ENCODE peak calls at places on chromosomes 12 and 14, in eight cellular contexts. One of them, this sample, is unnamed.

GRCh38 chr12:39619660-39620433 is at the start of gene ABCD2:
- DNase-seq in OCI-LY7: peak; percentile 87
- DNase-seq in GM13977: peak; percentile 61
- DNase-seq in upper lobe of right lung: peak; percentile 64
- DNase-seq in sigmoid colon: peak; percentile 87
- DNase-seq in uterus: peak; percentile 84
- DNase-seq in lower leg skin: peak; percentile 90
- DNase-seq in pancreas: peak; percentile 5
- DNase-seq in this sample: peak; percentile 62

GRCh38 chr12:127230843-127231260 is 1036.1 kb upstream of the TMEM132C start:
- DNase-seq in OCI-LY7: no peak
- DNase-seq in uterus: no peak
- DNase-seq in pancreas: no peak
- DNase-seq in lower leg skin: no peak
- DNase-seq in sigmoid colon: no peak
- DNase-seq in upper lobe of right lung: no peak
- DNase-seq in GM13977: no peak
- DNase-seq in this sample: no peak

GRCh38 chr12:91094036-91094660 is 17.1 kb downstream of the LUM start:
- DNase-seq in upper lobe of right lung: no peak
- DNase-seq in GM13977: no peak
- DNase-seq in OCI-LY7: no peak
- DNase-seq in pancreas: no peak
- DNase-seq in lower leg skin: no peak
- DNase-seq in sigmoid colon: no peak
- DNase-seq in uterus: no peak
- DNase-seq in this sample: no peak

GRCh38 chr12:109557809-109558208 is 15.5 kb downstream of the MMAB start:
- DNase-seq in OCI-LY7: no peak
- DNase-seq in lower leg skin: no peak
- DNase-seq in upper lobe of right lung: no peak
- DNase-seq in uterus: no peak
- DNase-seq in sigmoid colon: no peak
- DNase-seq in GM13977: no peak
- DNase-seq in pancreas: no peak
- DNase-seq in this sample: no peak

GRCh38 chr14:100239200-100239839 is 376 bp downstream of the YY1 start:
- DNase-seq in OCI-LY7: no peak
- DNase-seq in upper lobe of right lung: peak; percentile 73
- DNase-seq in pancreas: peak; percentile 44
- DNase-seq in uterus: peak; percentile 34
- DNase-seq in lower leg skin: peak; percentile 89
- DNase-seq in GM13977: no peak
- DNase-seq in sigmoid colon: peak; percentile 74
- DNase-seq in this sample: no peak

GRCh38 chr14:55160989-55161388 is 30.4 kb downstream of the DLGAP5 start:
- DNase-seq in upper lobe of right lung: no peak
- DNase-seq in lower leg skin: no peak
- DNase-seq in uterus: no peak
- DNase-seq in GM13977: peak; percentile 40
- DNase-seq in OCI-LY7: peak; percentile 34
- DNase-seq in pancreas: no peak
- DNase-seq in sigmoid colon: no peak
- DNase-seq in this sample: peak; percentile 22

GRCh38 chr14:57259672-57260071 is 9.0 kb downstream of the EXOC5 start:
- DNase-seq in pancreas: no peak
- DNase-seq in OCI-LY7: no peak
- DNase-seq in upper lobe of right lung: no peak
- DNase-seq in uterus: no peak
- DNase-seq in sigmoid colon: no peak
- DNase-seq in lower leg skin: no peak
- DNase-seq in GM13977: no peak
- DNase-seq in this sample: no peak

GRCh38 chr12:102593128-102593527 is 112.8 kb upstream of the IGF1 start:
- DNase-seq in uterus: no peak
- DNase-seq in lower leg skin: no peak
- DNase-seq in upper lobe of right lung: no peak
- DNase-seq in sigmoid colon: no peak
- DNase-seq in GM13977: no peak
- DNase-seq in pancreas: no peak
- DNase-seq in OCI-LY7: no peak
- DNase-seq in this sample: no peak

GRCh38 chr14:99579903-99580570 is 24.0 kb downstream of the CCDC85C start:
- DNase-seq in pancreas: peak; percentile 35
- DNase-seq in OCI-LY7: peak; percentile 17
- DNase-seq in lower leg skin: no peak
- DNase-seq in sigmoid colon: no peak
- DNase-seq in upper lobe of right lung: peak; percentile 83
- DNase-seq in GM13977: no peak
- DNase-seq in uterus: no peak
- DNase-seq in this sample: no peak

GRCh38 chr12:14833952-14834351 is 9.4 kb downstream of the ART4 start:
- DNase-seq in uterus: no peak
- DNase-seq in lower leg skin: no peak
- DNase-seq in OCI-LY7: no peak
- DNase-seq in sigmoid colon: no peak
- DNase-seq in pancreas: no peak
- DNase-seq in upper lobe of right lung: no peak
- DNase-seq in GM13977: no peak
- DNase-seq in this sample: no peak

GRCh38 chr12:124231980-124232653 is 62.8 kb upstream of the RFLNA start:
- DNase-seq in upper lobe of right lung: peak; percentile 77
- DNase-seq in uterus: no peak
- DNase-seq in sigmoid colon: no peak
- DNase-seq in OCI-LY7: no peak
- DNase-seq in lower leg skin: no peak
- DNase-seq in pancreas: no peak
- DNase-seq in GM13977: no peak
- DNase-seq in this sample: no peak

GRCh38 chr12:46453428-46453827 is 80.9 kb upstream of the SLC38A2 start:
- DNase-seq in OCI-LY7: no peak
- DNase-seq in uterus: no peak
- DNase-seq in upper lobe of right lung: no peak
- DNase-seq in sigmoid colon: no peak
- DNase-seq in lower leg skin: no peak
- DNase-seq in GM13977: no peak
- DNase-seq in pancreas: no peak
- DNase-seq in this sample: no peak

GRCh38 chr14:105889666-105890473 is 363.5 kb downstream of the TMEM121 start:
- DNase-seq in upper lobe of right lung: peak; percentile 57
- DNase-seq in OCI-LY7: no peak
- DNase-seq in GM13977: no peak
- DNase-seq in pancreas: no peak
- DNase-seq in uterus: peak; percentile 4
- DNase-seq in lower leg skin: peak; percentile 82
- DNase-seq in sigmoid colon: peak; percentile 48
- DNase-seq in this sample: no peak

GRCh38 chr14:22226381-22226780 is 362.6 kb downstream of the DAD1 start:
- DNase-seq in sigmoid colon: no peak
- DNase-seq in upper lobe of right lung: no peak
- DNase-seq in pancreas: no peak
- DNase-seq in uterus: no peak
- DNase-seq in GM13977: no peak
- DNase-seq in OCI-LY7: peak; percentile 27
- DNase-seq in lower leg skin: no peak
- DNase-seq in this sample: peak; percentile 10

GRCh38 chr14:67762051-67762450 is 54.3 kb downstream of the ZFYVE26 start:
- DNase-seq in OCI-LY7: no peak
- DNase-seq in uterus: no peak
- DNase-seq in lower leg skin: no peak
- DNase-seq in GM13977: no peak
- DNase-seq in pancreas: no peak
- DNase-seq in upper lobe of right lung: no peak
- DNase-seq in sigmoid colon: no peak
- DNase-seq in this sample: no peak

GRCh38 chr14:33782923-33783322 is 168.0 kb downstream of the EGLN3 start:
- DNase-seq in upper lobe of right lung: no peak
- DNase-seq in OCI-LY7: no peak
- DNase-seq in uterus: no peak
- DNase-seq in GM13977: no peak
- DNase-seq in sigmoid colon: no peak
- DNase-seq in pancreas: no peak
- DNase-seq in lower leg skin: no peak
- DNase-seq in this sample: no peak

GRCh38 chr14:47269788-47270492 is 405.5 kb downstream of the MDGA2 start:
- DNase-seq in OCI-LY7: no peak
- DNase-seq in lower leg skin: no peak
- DNase-seq in uterus: no peak
- DNase-seq in GM13977: no peak
- DNase-seq in upper lobe of right lung: no peak
- DNase-seq in pancreas: no peak
- DNase-seq in sigmoid colon: no peak
- DNase-seq in this sample: no peak

GRCh38 chr12:90366286-90366685 is 588.7 kb downstream of the CCER1 start:
- DNase-seq in lower leg skin: no peak
- DNase-seq in upper lobe of right lung: no peak
- DNase-seq in pancreas: no peak
- DNase-seq in sigmoid colon: no peak
- DNase-seq in uterus: no peak
- DNase-seq in OCI-LY7: no peak
- DNase-seq in GM13977: no peak
- DNase-seq in this sample: no peak

GRCh38 chr14:35809597-35809996 is 502 bp upstream of the RALGAPA1 start:
- DNase-seq in upper lobe of right lung: no peak
- DNase-seq in GM13977: no peak
- DNase-seq in OCI-LY7: no peak
- DNase-seq in pancreas: no peak
- DNase-seq in sigmoid colon: no peak
- DNase-seq in lower leg skin: no peak
- DNase-seq in uterus: no peak
- DNase-seq in this sample: no peak

GRCh38 chr12:11829764-11830194 is 180.3 kb downstream of the ETV6 start:
- DNase-seq in upper lobe of right lung: no peak
- DNase-seq in OCI-LY7: no peak
- DNase-seq in sigmoid colon: no peak
- DNase-seq in GM13977: no peak
- DNase-seq in pancreas: no peak
- DNase-seq in uterus: no peak
- DNase-seq in lower leg skin: no peak
- DNase-seq in this sample: no peak

GRCh38 chr12:68106160-68106559 is 53.4 kb downstream of the IFNG start:
- DNase-seq in uterus: no peak
- DNase-seq in lower leg skin: no peak
- DNase-seq in sigmoid colon: no peak
- DNase-seq in OCI-LY7: no peak
- DNase-seq in GM13977: no peak
- DNase-seq in pancreas: no peak
- DNase-seq in upper lobe of right lung: no peak
- DNase-seq in this sample: no peak

DNA sequence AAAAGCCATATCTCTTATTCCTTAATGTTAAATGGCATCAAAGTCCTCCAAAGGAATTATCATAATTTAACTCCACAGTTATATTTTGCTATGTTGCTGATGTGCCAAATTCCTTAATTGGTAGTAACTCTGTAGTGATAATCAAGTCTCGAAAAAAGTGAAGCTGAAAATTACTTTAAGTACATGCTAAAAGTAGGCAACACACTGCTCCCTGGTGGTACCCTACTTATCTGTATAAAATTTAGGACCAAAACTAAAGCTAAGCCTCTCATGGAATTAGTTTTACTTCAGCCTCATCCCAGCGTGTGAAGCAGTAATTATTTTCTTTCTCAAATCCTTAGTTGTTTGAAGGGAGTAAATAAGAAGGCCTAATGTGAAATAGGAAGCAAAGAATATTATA is 132.8 kb downstream of the TTLL5 start:
- DNase-seq in lower leg skin: no peak
- DNase-seq in uterus: no peak
- DNase-seq in upper lobe of right lung: no peak
- DNase-seq in pancreas: no peak
- DNase-seq in GM13977: no peak
- DNase-seq in sigmoid colon: no peak
- DNase-seq in OCI-LY7: no peak
- DNase-seq in this sample: no peak
- TF ChIP-seq CTCF in lower leg skin: no peak
- TF ChIP-seq CTCF in uterus: peak; percentile 30
- TF ChIP-seq CTCF in upper lobe of right lung: no peak
- TF ChIP-seq CTCF in pancreas: no peak
- TF ChIP-seq CTCF in GM13977: no peak
- TF ChIP-seq CTCF in sigmoid colon: no peak
- TF ChIP-seq CTCF in OCI-LY7: peak; percentile 14
- TF ChIP-seq CTCF in this sample: no peak

GRCh38 chr12:125455556-125455955 is 390.3 kb downstream of the AACS start:
- DNase-seq in OCI-LY7: peak; percentile 13
- DNase-seq in sigmoid colon: no peak
- DNase-seq in upper lobe of right lung: no peak
- DNase-seq in GM13977: no peak
- DNase-seq in uterus: no peak
- DNase-seq in lower leg skin: no peak
- DNase-seq in pancreas: no peak
- DNase-seq in this sample: no peak
- TF ChIP-seq CTCF in OCI-LY7: peak; percentile 61
- TF ChIP-seq CTCF in sigmoid colon: no peak
- TF ChIP-seq CTCF in upper lobe of right lung: no peak
- TF ChIP-seq CTCF in GM13977: peak; percentile 26
- TF ChIP-seq CTCF in uterus: no peak
- TF ChIP-seq CTCF in lower leg skin: no peak
- TF ChIP-seq CTCF in pancreas: no peak
- TF ChIP-seq CTCF in this sample: no peak

GRCh38 chr12:49973361-49973830 is 649 bp downstream of the AQP6 start:
- DNase-seq in pancreas: no peak
- DNase-seq in sigmoid colon: peak; percentile 60
- DNase-seq in upper lobe of right lung: peak; percentile 58
- DNase-seq in OCI-LY7: no peak
- DNase-seq in uterus: no peak
- DNase-seq in lower leg skin: no peak
- DNase-seq in GM13977: no peak
- DNase-seq in this sample: no peak
- TF ChIP-seq CTCF in pancreas: no peak
- TF ChIP-seq CTCF in sigmoid colon: no peak
- TF ChIP-seq CTCF in upper lobe of right lung: no peak
- TF ChIP-seq CTCF in OCI-LY7: no peak
- TF ChIP-seq CTCF in uterus: no peak
- TF ChIP-seq CTCF in lower leg skin: no peak
- TF ChIP-seq CTCF in GM13977: no peak
- TF ChIP-seq CTCF in this sample: no peak

GRCh38 chr12:65567820-65568219 is 256.5 kb upstream of the HMGA2 start:
- DNase-seq in lower leg skin: no peak
- DNase-seq in pancreas: peak; percentile 10
- DNase-seq in upper lobe of right lung: no peak
- DNase-seq in OCI-LY7: no peak
- DNase-seq in sigmoid colon: no peak
- DNase-seq in GM13977: no peak
- DNase-seq in uterus: no peak
- DNase-seq in this sample: no peak

GRCh38 chr12:65566776-65567175 is 257.5 kb upstream of the HMGA2 start:
- DNase-seq in OCI-LY7: no peak
- DNase-seq in upper lobe of right lung: no peak
- DNase-seq in pancreas: no peak
- DNase-seq in uterus: no peak
- DNase-seq in GM13977: no peak
- DNase-seq in sigmoid colon: no peak
- DNase-seq in lower leg skin: no peak
- DNase-seq in this sample: no peak

GRCh38 chr12:65561798-65562382 is 262.4 kb upstream of the HMGA2 start:
- DNase-seq in pancreas: no peak
- DNase-seq in OCI-LY7: no peak
- DNase-seq in lower leg skin: no peak
- DNase-seq in uterus: no peak
- DNase-seq in sigmoid colon: no peak
- DNase-seq in GM13977: no peak
- DNase-seq in upper lobe of right lung: no peak
- DNase-seq in this sample: no peak

GRCh38 chr12:65568517-65568916 is 255.8 kb upstream of the HMGA2 start:
- DNase-seq in lower leg skin: no peak
- DNase-seq in sigmoid colon: no peak
- DNase-seq in OCI-LY7: no peak
- DNase-seq in GM13977: no peak
- DNase-seq in uterus: no peak
- DNase-seq in pancreas: no peak
- DNase-seq in upper lobe of right lung: no peak
- DNase-seq in this sample: no peak

GRCh38 chr12:65565601-65566560 is 258.4 kb upstream of the HMGA2 start:
- DNase-seq in uterus: no peak
- DNase-seq in OCI-LY7: no peak
- DNase-seq in upper lobe of right lung: no peak
- DNase-seq in sigmoid colon: no peak
- DNase-seq in pancreas: no peak
- DNase-seq in GM13977: no peak
- DNase-seq in lower leg skin: no peak
- DNase-seq in this sample: no peak
- TF ChIP-seq CTCF in uterus: no peak
- TF ChIP-seq CTCF in OCI-LY7: no peak
- TF ChIP-seq CTCF in upper lobe of right lung: no peak
- TF ChIP-seq CTCF in sigmoid colon: no peak
- TF ChIP-seq CTCF in pancreas: no peak
- TF ChIP-seq CTCF in GM13977: no peak
- TF ChIP-seq CTCF in lower leg skin: no peak
- TF ChIP-seq CTCF in this sample: no peak